ENCODE peak calls at places on chromosomes 12 and 14, in seven cellular contexts. M, P, Y, K, D, H and X are unnamed samples.

GRCh38 chr12:30926243-30927209 is at the start of gene TSPAN11:
- DNase-seq in D (peak; percentile 79), M (peak; percentile 97), Y (peak; percentile 81), P (no peak), K (no peak), H (peak; percentile 94), X (no peak)

GRCh38 chr12:124024263-124024678 is 51.3 kb downstream of the ZNF664 start:
- DNase-seq in K (no peak), Y (peak; percentile 77), P (no peak), M (no peak), H (no peak), D (no peak), X (peak; percentile 78)

GRCh38 chr12:117143008-117143532 is 43.9 kb upstream of the TESC start:
- DNase-seq in K (no peak), H (no peak), Y (no peak), P (no peak), D (peak; percentile 87), M (no peak), X (peak; percentile 99)

GRCh38 chr14:100909439-100909838 is 5.9 kb upstream of the RTL1 start:
- DNase-seq in K (no peak), P (no peak), Y (no peak), D (no peak), M (no peak), H (no peak), X (no peak)

GRCh38 chr14:53153702-53154112 is 584 bp upstream of the DDHD1 start:
- DNase-seq in H (no peak), Y (no peak), M (no peak), K (no peak), D (no peak), P (no peak), X (no peak)

GRCh38 chr12:131913666-131914065 is 15.4 kb upstream of the PUS1 start:
- DNase-seq in M (no peak), P (no peak), D (no peak), Y (no peak), K (no peak), H (no peak), X (no peak)

GRCh38 chr12:100141998-100142850 is 450 bp downstream of the BLTP3B start:
- DNase-seq in P (no peak), H (peak; percentile 72), K (peak; percentile 41), Y (peak; percentile 70), M (peak; percentile 85), D (peak; percentile 68), X (peak; percentile 13)

GRCh38 chr12:56461235-56462159 is 6.9 kb upstream of the SPRYD4 start:
- DNase-seq in H (no peak), D (no peak), M (no peak), K (no peak), P (no peak), Y (peak; percentile 77), X (peak; percentile 65)

GRCh38 chr12:124938066-124938465 is 23.6 kb upstream of the UBC start:
- DNase-seq in M (no peak), K (peak; percentile 18), D (no peak), Y (no peak), H (no peak), P (no peak), X (peak; percentile 13)

GRCh38 chr14:50780393-50780792 is 50.6 kb downstream of the NIN start:
- DNase-seq in K (no peak), D (no peak), H (no peak), Y (no peak), P (no peak), M (no peak), X (no peak)

GRCh38 chr12:121814429-121815119 is 10.8 kb downstream of the SETD1B start:
- DNase-seq in P (no peak), K (no peak), D (no peak), H (no peak), M (no peak), Y (no peak), X (no peak)

GRCh38 chr12:112496493-112496892 is 77.7 kb downstream of the PTPN11 start:
- DNase-seq in D (no peak), Y (no peak), K (no peak), P (no peak), H (no peak), M (no peak), X (no peak)

GRCh38 chr14:48384786-48385185 is 709.4 kb upstream of the MDGA2 start:
- DNase-seq in H (no peak), D (no peak), P (no peak), M (no peak), K (no peak), Y (no peak), X (no peak)

GRCh38 chr12:45745861-45746277 is 16.4 kb downstream of the ARID2 start:
- DNase-seq in K (peak; percentile 34), H (peak; percentile 26), Y (peak; percentile 61), P (no peak), M (no peak), D (no peak), X (peak; percentile 45)

GRCh38 chr12:12562016-12562483 is 613 bp downstream of the DUSP16 start:
- DNase-seq in K (peak; percentile 30), D (peak; percentile 69), M (peak; percentile 78), H (peak; percentile 62), P (no peak), Y (peak; percentile 69), X (peak; percentile 4)

GRCh38 chr14:91186515-91187066 is 57.9 kb downstream of the GPR68 start:
- DNase-seq in P (no peak), Y (peak; percentile 80), H (no peak), M (no peak), K (no peak), D (no peak), X (peak; percentile 40)

GRCh38 chr14:22515961-22516360 is 73.1 kb downstream of the DAD1 start:
- DNase-seq in P (no peak), K (no peak), D (no peak), H (no peak), M (no peak), Y (no peak), X (no peak)

DNA sequence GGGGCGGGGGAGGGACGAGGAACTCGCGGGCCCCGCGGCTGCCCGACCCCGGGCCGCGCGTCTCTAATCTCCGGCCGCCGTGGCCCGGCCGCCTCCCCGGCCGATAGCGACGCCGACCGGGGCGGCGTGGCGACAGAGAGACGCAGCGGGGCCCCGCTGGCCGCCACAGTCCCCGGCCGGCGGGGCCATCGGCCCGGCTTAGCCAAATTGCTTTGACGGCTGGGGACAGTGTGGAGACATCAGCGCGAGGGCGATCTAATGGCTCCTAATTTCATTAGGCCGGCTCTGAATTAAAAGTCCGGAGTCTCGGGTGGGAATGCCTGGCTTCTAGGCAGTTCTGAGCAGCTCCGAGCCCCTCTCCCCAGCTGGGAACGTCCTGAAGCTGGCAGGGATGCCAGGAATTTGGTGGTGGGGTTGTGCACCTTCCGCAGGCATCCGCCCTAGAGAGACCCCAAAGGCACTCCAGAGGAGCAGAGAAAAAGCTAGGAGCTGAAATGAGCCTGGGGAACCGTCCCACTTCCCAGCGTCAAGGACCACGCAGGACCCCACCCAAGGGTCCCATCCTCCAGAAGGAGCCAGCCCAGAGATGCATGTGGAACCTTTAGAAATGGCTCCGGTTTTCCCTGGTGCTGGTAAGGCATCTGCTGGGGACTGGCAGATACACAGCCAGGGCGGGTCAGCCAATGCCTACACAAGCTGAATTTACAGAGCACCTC is 9.6 kb downstream of the TBX5 start:
- DNase-seq in Y (peak; percentile 80), D (no peak), M (peak; percentile 84), P (no peak), H (peak; percentile 39), K (no peak), X (no peak)
- TF ChIP-seq EZH2 in Y (no peak), D (peak; percentile 23), M (peak; percentile 56), P (no peak), H (peak; percentile 82), K (no peak), X (no peak)

GRCh38 chr14:70776197-70776596 is 33.1 kb downstream of the MAP3K9 start:
- DNase-seq in H (no peak), K (no peak), M (no peak), P (no peak), D (no peak), Y (no peak), X (no peak)
- H4K20me1 ChIP-seq in H (peaks cover 20% of the 10 kb centered on the region), K (no peaks in the 10 kb centered on the region), M (peaks cover 44% of the 10 kb centered on the region), P (no peaks in the 10 kb centered on the region), D (no peaks in the 10 kb centered on the region), Y (no peaks in the 10 kb centered on the region), X (no peaks in the 10 kb centered on the region)

GRCh38 chr12:113634982-113635381 is 163.3 kb upstream of the LHX5 start:
- DNase-seq in P (no peak), K (no peak), M (peak; percentile 42), Y (no peak), D (no peak), H (no peak), X (no peak)

GRCh38 chr12:113630625-113631024 is 159.0 kb upstream of the LHX5 start:
- DNase-seq in D (no peak), H (no peak), P (no peak), Y (no peak), M (no peak), K (no peak), X (no peak)

GRCh38 chr12:113639474-113639873 is 167.8 kb upstream of the LHX5 start:
- DNase-seq in M (no peak), K (no peak), P (no peak), D (no peak), H (no peak), Y (no peak), X (no peak)

DNA sequence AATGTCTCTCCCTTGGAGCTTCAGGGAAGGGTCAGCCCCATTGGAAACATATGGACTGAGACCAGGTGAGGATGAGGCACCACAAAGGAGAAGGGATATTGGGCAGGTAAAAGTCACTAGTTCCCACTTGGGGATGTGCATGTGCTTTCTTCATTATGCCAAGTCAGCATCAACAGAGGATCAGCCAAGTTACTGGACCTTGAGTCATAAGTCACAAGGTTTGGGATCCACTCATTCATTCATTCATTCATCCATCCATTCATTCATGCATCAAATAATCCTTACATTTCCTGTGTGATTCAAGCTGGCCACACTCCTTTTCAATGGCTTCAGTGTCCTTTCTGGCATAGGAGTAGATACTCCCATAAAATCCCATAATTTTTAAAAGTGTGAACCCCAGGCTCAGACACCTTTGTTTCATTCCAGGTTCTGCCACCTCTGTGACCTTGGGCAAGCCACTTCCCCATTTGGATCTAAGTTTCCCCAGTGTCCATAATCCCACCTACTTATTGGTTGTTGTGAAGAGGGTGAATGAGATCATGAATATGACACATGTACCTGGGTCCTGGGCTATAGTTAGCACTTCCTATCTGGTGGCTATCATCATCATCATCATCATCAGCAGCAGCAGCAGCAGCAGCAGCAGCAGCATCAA is 162.1 kb upstream of the LHX5 start:
- DNase-seq in P (no peak), M (no peak), H (no peak), Y (no peak), K (no peak), D (no peak), X (no peak)
- TF ChIP-seq EZH2phosphoT487 in P (no peak), M (no peak), H (no peak), Y (no peak), K (no peak), D (no peak), X (no peak)

GRCh38 chr12:1816730-1817094 is 3.7 kb upstream of the LRTM2 start:
- DNase-seq in M (no peak), D (no peak), Y (no peak), H (no peak), P (no peak), K (no peak), X (no peak)

GRCh38 chr12:1815108-1815507 is 5.3 kb upstream of the LRTM2 start:
- DNase-seq in Y (no peak), K (no peak), D (no peak), H (no peak), P (no peak), M (no peak), X (no peak)

GRCh38 chr12:1814266-1814665 is 6.1 kb upstream of the LRTM2 start:
- DNase-seq in D (no peak), H (no peak), M (no peak), K (no peak), P (no peak), Y (no peak), X (no peak)

GRCh38 chr12:1819050-1819449 is 1.3 kb upstream of the LRTM2 start:
- DNase-seq in Y (no peak), P (no peak), M (no peak), H (no peak), K (no peak), D (no peak), X (no peak)

GRCh38 chr12:1815814-1816729 is 4.3 kb upstream of the LRTM2 start:
- DNase-seq in D (peak; percentile 45), P (no peak), Y (peak; percentile 16), M (no peak), K (no peak), H (no peak), X (no peak)
- TF ChIP-seq EZH2 in D (no peak), P (no peak), Y (no peak), M (no peak), K (no peak), H (no peak), X (no peak)